ENCODE peak calls at places on chromosome 1, in four cellular contexts. One of them, this sample, is unnamed.

GRCh38 chr1:89719502-89720306 is 86.8 kb downstream of the LRRC8C start:
- DNase-seq in endothelial cell of umbilical vein: peak; percentile 89
- DNase-seq in adrenal gland: no peak
- DNase-seq in ovary: no peak
- DNase-seq in this sample: no peak

GRCh38 chr1:111754964-111755320 is 759 bp upstream of the DDX20 start:
- DNase-seq in endothelial cell of umbilical vein: no peak
- DNase-seq in adrenal gland: no peak
- DNase-seq in ovary: peak; percentile 51
- DNase-seq in this sample: peak; percentile 77

GRCh38 chr1:220527279-220528048 is 472 bp upstream of the MARK1 start:
- DNase-seq in ovary: no peak
- DNase-seq in adrenal gland: peak; percentile 26
- DNase-seq in endothelial cell of umbilical vein: peak; percentile 15
- DNase-seq in this sample: peak; percentile 82

GRCh38 chr1:155873860-155874259 is 14.5 kb downstream of the SYT11 start:
- DNase-seq in adrenal gland: no peak
- DNase-seq in ovary: no peak
- DNase-seq in endothelial cell of umbilical vein: peak; percentile 56
- DNase-seq in this sample: no peak

GRCh38 chr1:63634471-63634870 is 41.3 kb downstream of the PGM1 start:
- DNase-seq in ovary: no peak
- DNase-seq in adrenal gland: no peak
- DNase-seq in endothelial cell of umbilical vein: no peak
- DNase-seq in this sample: no peak

GRCh38 chr1:114270255-114271117 is 116.8 kb upstream of the SYT6 start:
- DNase-seq in adrenal gland: no peak
- DNase-seq in ovary: no peak
- DNase-seq in endothelial cell of umbilical vein: no peak
- DNase-seq in this sample: no peak

GRCh38 chr1:175498002-175498401 is 245.4 kb downstream of the TNR start:
- DNase-seq in ovary: no peak
- DNase-seq in adrenal gland: no peak
- DNase-seq in endothelial cell of umbilical vein: no peak
- DNase-seq in this sample: no peak

GRCh38 chr1:246383217-246383616 is 123.9 kb downstream of the SMYD3 start:
- DNase-seq in ovary: no peak
- DNase-seq in endothelial cell of umbilical vein: no peak
- DNase-seq in adrenal gland: no peak
- DNase-seq in this sample: no peak

GRCh38 chr1:85494074-85494956 is 29.4 kb upstream of the DDAH1 start:
- DNase-seq in ovary: no peak
- DNase-seq in endothelial cell of umbilical vein: no peak
- DNase-seq in adrenal gland: no peak
- DNase-seq in this sample: no peak

GRCh38 chr1:205672395-205672889 is 7.9 kb downstream of the SLC45A3 start:
- DNase-seq in adrenal gland: no peak
- DNase-seq in endothelial cell of umbilical vein: no peak
- DNase-seq in ovary: no peak
- DNase-seq in this sample: no peak

GRCh38 chr1:25538165-25538860 is 5.1 kb upstream of the LDLRAP1 start:
- DNase-seq in adrenal gland: no peak
- DNase-seq in endothelial cell of umbilical vein: no peak
- DNase-seq in ovary: no peak
- DNase-seq in this sample: no peak

GRCh38 chr1:20376880-20377494 is 86.3 kb downstream of the VWA5B1 start:
- DNase-seq in endothelial cell of umbilical vein: peak; percentile 58
- DNase-seq in ovary: peak; percentile 34
- DNase-seq in adrenal gland: peak; percentile 50
- DNase-seq in this sample: peak; percentile 63

GRCh38 chr1:116529199-116529616 is 41.6 kb downstream of the CD58 start:
- DNase-seq in adrenal gland: no peak
- DNase-seq in ovary: no peak
- DNase-seq in endothelial cell of umbilical vein: no peak
- DNase-seq in this sample: no peak

GRCh38 chr1:74505133-74505532 is 7.3 kb downstream of the LRRC53 start:
- DNase-seq in endothelial cell of umbilical vein: no peak
- DNase-seq in ovary: no peak
- DNase-seq in adrenal gland: no peak
- DNase-seq in this sample: no peak

GRCh38 chr1:110370827-110371226 is 20.0 kb downstream of the SLC16A4 start:
- DNase-seq in adrenal gland: no peak
- DNase-seq in endothelial cell of umbilical vein: peak; percentile 33
- DNase-seq in ovary: no peak
- DNase-seq in this sample: no peak

GRCh38 chr1:198876371-198876871 is 237.6 kb downstream of the PTPRC start:
- DNase-seq in ovary: no peak
- DNase-seq in adrenal gland: no peak
- DNase-seq in endothelial cell of umbilical vein: no peak
- DNase-seq in this sample: no peak

GRCh38 chr1:110283677-110284076 is 55.5 kb upstream of the RBM15 start:
- DNase-seq in ovary: no peak
- DNase-seq in endothelial cell of umbilical vein: no peak
- DNase-seq in adrenal gland: no peak
- DNase-seq in this sample: no peak

GRCh38 chr1:13801232-13801631 is 101.2 kb downstream of the PRDM2 start:
- DNase-seq in ovary: no peak
- DNase-seq in endothelial cell of umbilical vein: no peak
- DNase-seq in adrenal gland: no peak
- DNase-seq in this sample: no peak

GRCh38 chr1:94951509-94952208 is 24.7 kb upstream of the CNN3 start:
- DNase-seq in adrenal gland: peak; percentile 34
- DNase-seq in endothelial cell of umbilical vein: no peak
- DNase-seq in ovary: no peak
- DNase-seq in this sample: no peak

GRCh38 chr1:56816264-56816663 is 2.9 kb downstream of the FYB2 start:
- DNase-seq in adrenal gland: no peak
- DNase-seq in endothelial cell of umbilical vein: no peak
- DNase-seq in ovary: no peak
- DNase-seq in this sample: no peak

GRCh38 chr1:109901508-109902145 is 9.0 kb upstream of the CSF1 start:
- DNase-seq in endothelial cell of umbilical vein: no peak
- DNase-seq in ovary: no peak
- DNase-seq in adrenal gland: peak; percentile 76
- DNase-seq in this sample: no peak

GRCh38 chr1:57474097-57474750 is 50.4 kb upstream of the DAB1 start:
- DNase-seq in ovary: no peak
- DNase-seq in endothelial cell of umbilical vein: no peak
- DNase-seq in adrenal gland: no peak
- DNase-seq in this sample: no peak

GRCh38 chr1:156813750-156814570 is 2.7 kb downstream of the SH2D2A start:
- DNase-seq in adrenal gland: peak; percentile 56
- DNase-seq in endothelial cell of umbilical vein: peak; percentile 51
- DNase-seq in ovary: peak; percentile 64
- DNase-seq in this sample: peak; percentile 77

GRCh38 chr1:26907071-26907922 is 6.5 kb downstream of the NR0B2 start:
- DNase-seq in endothelial cell of umbilical vein: peak; percentile 53
- DNase-seq in ovary: no peak
- DNase-seq in adrenal gland: peak; percentile 81
- DNase-seq in this sample: no peak

GRCh38 chr1:46166521-46167462 is 8.1 kb upstream of the TSPAN1 start:
- DNase-seq in adrenal gland: peak; percentile 42
- DNase-seq in ovary: peak; percentile 39
- DNase-seq in endothelial cell of umbilical vein: peak; percentile 37
- DNase-seq in this sample: peak; percentile 33

GRCh38 chr1:36420409-36420808 is 22.7 kb upstream of the LSM10 start:
- DNase-seq in adrenal gland: no peak
- DNase-seq in endothelial cell of umbilical vein: no peak
- DNase-seq in ovary: peak; percentile 40
- DNase-seq in this sample: peak; percentile 70

GRCh38 chr1:2587071-2587859 is 688 bp downstream of the PRXL2B start:
- DNase-seq in ovary: no peak
- DNase-seq in adrenal gland: no peak
- DNase-seq in endothelial cell of umbilical vein: peak; percentile 41
- DNase-seq in this sample: no peak

GRCh38 chr1:202861420-202862121 is 27.4 kb downstream of the RABIF start:
- DNase-seq in ovary: peak; percentile 85
- DNase-seq in adrenal gland: peak; percentile 90
- DNase-seq in endothelial cell of umbilical vein: peak; percentile 93
- DNase-seq in this sample: peak; percentile 96
- TF ChIP-seq POLR2A in ovary: peak; percentile 18
- TF ChIP-seq POLR2A in adrenal gland: peak; percentile 49
- TF ChIP-seq POLR2A in endothelial cell of umbilical vein: no peak
- TF ChIP-seq POLR2A in this sample: peak; percentile 29

GRCh38 chr1:203631349-203631748 is 4.7 kb downstream of the ATP2B4 start:
- DNase-seq in ovary: no peak
- DNase-seq in adrenal gland: no peak
- DNase-seq in endothelial cell of umbilical vein: no peak
- DNase-seq in this sample: no peak
- H3K27ac ChIP-seq in ovary: peak overlapping the region; percentile 76
- H3K27ac ChIP-seq in adrenal gland: peak overlapping the region; percentile 80
- H3K27ac ChIP-seq in endothelial cell of umbilical vein: no peak overlapping the region
- H3K27ac ChIP-seq in this sample: peak overlapping the region; percentile 89

GRCh38 chr1:193042766-193043691 is 16.1 kb downstream of the UCHL5 start:
- DNase-seq in endothelial cell of umbilical vein: no peak
- DNase-seq in ovary: no peak
- DNase-seq in adrenal gland: no peak
- DNase-seq in this sample: no peak
- TF ChIP-seq POLR2A in endothelial cell of umbilical vein: no peak
- TF ChIP-seq POLR2A in ovary: no peak
- TF ChIP-seq POLR2A in adrenal gland: no peak
- TF ChIP-seq POLR2A in this sample: no peak

DNA sequence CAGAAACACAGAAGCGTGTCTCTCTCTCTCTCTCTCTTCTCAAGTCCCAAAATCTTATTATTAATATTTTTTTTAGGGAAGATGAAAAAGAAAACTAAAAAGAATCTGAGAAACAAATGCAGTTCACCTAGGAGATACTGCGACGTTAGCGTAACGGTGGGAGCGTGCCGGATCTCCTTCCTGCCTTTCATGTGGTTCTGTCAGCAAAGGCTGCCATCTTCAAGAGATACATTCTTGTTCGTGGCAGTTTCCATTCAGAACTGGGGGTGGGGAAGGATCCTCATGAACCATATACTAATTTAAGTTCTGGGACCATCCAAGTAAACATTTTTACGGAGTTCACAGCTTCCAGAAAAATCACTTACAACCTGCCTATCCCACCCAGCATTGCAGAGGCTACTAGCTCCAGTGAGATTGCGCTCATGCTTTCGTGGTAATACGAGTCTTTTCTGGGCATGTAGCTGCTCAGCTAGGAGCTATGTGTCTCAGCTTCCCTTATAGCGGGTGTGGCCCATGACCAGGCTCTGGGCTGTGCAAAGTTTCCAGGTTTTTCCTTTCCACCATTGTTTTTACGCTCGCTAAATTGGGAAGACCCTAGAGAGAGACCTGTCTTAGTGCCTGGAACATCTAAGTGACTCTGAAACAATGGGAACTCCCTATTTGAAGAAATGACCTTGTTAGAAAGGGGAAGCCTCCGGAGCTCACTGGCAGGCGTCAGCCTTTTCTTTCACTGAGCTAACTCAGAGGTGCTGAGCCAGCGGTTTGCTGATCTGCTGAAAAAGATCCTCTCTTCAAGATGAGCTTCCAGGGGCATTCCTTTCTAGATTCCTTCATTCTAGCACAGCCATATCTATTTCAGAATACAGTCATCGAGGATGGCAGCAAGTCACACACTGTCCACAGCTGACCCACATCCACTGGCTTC is 17.3 kb downstream of the SLAMF1 start:
- DNase-seq in endothelial cell of umbilical vein: no peak
- DNase-seq in ovary: no peak
- DNase-seq in adrenal gland: no peak
- DNase-seq in this sample: peak; percentile 56
- H3K27ac ChIP-seq in endothelial cell of umbilical vein: no peak overlapping the region
- H3K27ac ChIP-seq in ovary: no peak overlapping the region
- H3K27ac ChIP-seq in adrenal gland: no peak overlapping the region
- H3K27ac ChIP-seq in this sample: no peak overlapping the region

GRCh38 chr1:226607268-226607660 is 58.7 kb downstream of the STUM start:
- DNase-seq in ovary: no peak
- DNase-seq in adrenal gland: no peak
- DNase-seq in endothelial cell of umbilical vein: no peak
- DNase-seq in this sample: no peak
- TF ChIP-seq POLR2A in ovary: no peak
- TF ChIP-seq POLR2A in adrenal gland: no peak
- TF ChIP-seq POLR2A in endothelial cell of umbilical vein: no peak
- TF ChIP-seq POLR2A in this sample: no peak

DNA sequence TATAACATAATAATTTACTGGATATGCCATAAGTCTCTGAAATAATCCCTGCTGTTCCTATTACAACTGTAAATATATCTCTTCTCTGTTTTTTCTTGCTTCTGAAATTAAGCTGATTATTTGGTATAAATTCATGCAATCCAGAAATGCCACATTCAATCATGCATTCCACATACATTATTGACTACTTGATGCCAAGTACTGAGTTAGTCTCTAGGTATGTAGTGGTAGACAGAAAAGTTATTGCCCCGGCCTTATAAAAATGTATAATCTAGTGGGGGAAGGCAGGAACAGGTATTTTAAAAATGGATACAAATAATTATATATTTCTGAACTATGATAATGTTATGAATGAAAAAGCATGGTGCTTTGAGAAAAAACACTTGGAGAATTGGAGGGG is 338.6 kb upstream of the SNX7 start:
- DNase-seq in adrenal gland: no peak
- DNase-seq in ovary: no peak
- DNase-seq in endothelial cell of umbilical vein: no peak
- DNase-seq in this sample: no peak
- H3K27ac ChIP-seq in adrenal gland: no peak overlapping the region
- H3K27ac ChIP-seq in ovary: no peak overlapping the region
- H3K27ac ChIP-seq in endothelial cell of umbilical vein: peak overlapping the region; percentile 97
- H3K27ac ChIP-seq in this sample: no peak overlapping the region

DNA sequence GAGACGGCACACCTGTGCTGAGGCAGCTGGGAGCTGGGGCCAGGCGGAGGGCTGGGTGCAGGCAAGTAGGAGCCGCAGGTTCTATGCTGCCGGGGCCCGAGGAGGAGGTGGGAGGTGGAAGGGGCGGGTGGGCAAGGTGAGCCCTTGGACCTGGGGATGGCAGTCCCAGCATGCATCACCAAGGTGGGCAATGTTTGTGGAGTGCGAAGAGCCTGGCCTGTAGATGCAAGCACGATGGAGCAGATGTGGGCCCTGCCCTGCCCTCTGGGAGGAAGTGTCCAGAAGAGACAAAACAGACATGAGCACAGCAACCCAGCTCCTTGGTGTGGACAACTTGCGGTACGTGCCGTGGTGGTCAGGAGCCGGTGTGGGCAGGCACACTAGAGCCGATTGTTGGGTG is 28.3 kb upstream of the AJAP1 start:
- DNase-seq in ovary: no peak
- DNase-seq in endothelial cell of umbilical vein: no peak
- DNase-seq in adrenal gland: no peak
- DNase-seq in this sample: no peak
- TF ChIP-seq POLR2A in ovary: no peak
- TF ChIP-seq POLR2A in endothelial cell of umbilical vein: no peak
- TF ChIP-seq POLR2A in adrenal gland: no peak
- TF ChIP-seq POLR2A in this sample: no peak

DNA sequence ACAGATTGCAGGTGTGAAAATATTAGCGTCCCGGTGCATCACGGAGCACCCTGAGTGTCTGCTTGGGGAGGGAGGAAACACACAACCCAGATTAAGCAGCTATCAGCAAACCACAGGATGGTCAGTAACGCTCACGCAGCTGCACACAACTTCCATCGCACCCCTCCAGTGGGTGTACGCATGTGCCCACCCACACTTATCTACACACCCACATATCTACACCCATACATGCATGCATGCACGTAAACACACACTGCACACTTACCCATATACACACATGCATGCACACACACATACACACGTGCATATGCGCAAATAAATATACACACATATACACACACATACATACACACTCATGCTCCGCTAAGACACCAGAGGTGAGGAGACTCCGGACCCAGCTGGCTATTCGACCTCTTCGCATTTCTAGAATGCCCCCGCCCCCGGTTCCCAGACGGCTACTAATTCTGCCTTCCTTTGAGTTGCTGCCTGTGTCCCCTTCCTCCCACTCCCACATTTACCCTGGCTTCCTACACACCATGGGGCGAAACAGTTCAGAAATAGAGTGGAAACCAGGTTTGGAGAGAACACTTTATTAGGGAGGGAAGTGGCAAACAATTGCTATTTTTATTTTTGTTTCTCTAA is 26.2 kb downstream of the ITPKB start:
- DNase-seq in ovary: no peak
- DNase-seq in adrenal gland: no peak
- DNase-seq in endothelial cell of umbilical vein: no peak
- DNase-seq in this sample: no peak
- H3K27ac ChIP-seq in ovary: no peak overlapping the region
- H3K27ac ChIP-seq in adrenal gland: peak overlapping the region; percentile 32
- H3K27ac ChIP-seq in endothelial cell of umbilical vein: no peak overlapping the region
- H3K27ac ChIP-seq in this sample: no peak overlapping the region

This sample was measured in testis.